ENCODE peak calls at places on chromosomes 16 and 17, in ten cellular contexts. L is lower lobe of right lung, R is retinal pigment epithelial cell, Z is upper lobe of left lung, C is esophagus squamous epithelium, K is fibroblast of pulmonary artery, O is heart right ventricle, F is fibroblast of lung, W is stomach, U is adrenal gland. A is an unnamed sample.

GRCh38 chr17:63633742-63634141 is 11.5 kb downstream of the MAP3K3 start:
- DNase-seq in C (no peak), K (no peak), Z (no peak), U (no peak), O (no peak), R (no peak), L (no peak), W (no peak), F (no peak), A (no peak)

GRCh38 chr17:17926036-17926435 is 46.2 kb downstream of the TOM1L2 start:
- DNase-seq in L (no peak), U (peak), W (no peak), F (no peak), R (no peak), K (no peak), O (no peak), Z (no peak), C (no peak), A (no peak)

GRCh38 chr16:67349172-67349571 is 22.6 kb downstream of the LRRC36 start:
- DNase-seq in Z (no peak), L (no peak), U (no peak), O (no peak), R (no peak), K (peak), F (peak), W (no peak), C (no peak), A (peak)

GRCh38 chr16:2473425-2473926 is 1.5 kb upstream of the TBC1D24 start:
- DNase-seq in L (no peak), C (no peak), W (no peak), U (no peak), R (no peak), F (no peak), Z (peak), O (no peak), K (no peak), A (no peak)

GRCh38 chr17:4582101-4582501 is 2.2 kb upstream of the SMTNL2 start:
- DNase-seq in U (no peak), R (peak), O (no peak), L (no peak), F (no peak), W (no peak), K (no peak), C (no peak), Z (peak), A (no peak)

GRCh38 chr16:17222756-17223411 is 247.9 kb downstream of the XYLT1 start:
- DNase-seq in O (peak), F (no peak), K (no peak), C (no peak), Z (no peak), R (no peak), U (peak), L (no peak), W (no peak), A (no peak)

GRCh38 chr16:87562201-87562600 is 40.1 kb upstream of the JPH3 start:
- DNase-seq in C (no peak), W (no peak), F (no peak), Z (no peak), O (no peak), L (no peak), U (no peak), K (no peak), R (no peak), A (no peak)

GRCh38 chr17:44961921-44962350 is 6.2 kb downstream of the C1QL1 start:
- DNase-seq in L (no peak), O (no peak), Z (no peak), U (no peak), W (no peak), K (peak), C (no peak), F (peak), R (no peak), A (no peak)

GRCh38 chr16:15972046-15972868 is 22.8 kb downstream of the ABCC1 start:
- DNase-seq in W (no peak), R (no peak), U (no peak), Z (no peak), L (no peak), O (no peak), F (no peak), C (no peak), K (no peak), A (peak)

GRCh38 chr17:45234641-45235040 is 13.0 kb downstream of the FMNL1 start:
- DNase-seq in C (no peak), F (no peak), O (no peak), U (no peak), R (no peak), K (no peak), W (no peak), L (no peak), Z (no peak), A (no peak)

GRCh38 chr16:62548095-62548494 is 511.9 kb upstream of the CDH8 start:
- DNase-seq in O (no peak), K (no peak), W (no peak), C (no peak), R (no peak), U (no peak), F (no peak), L (no peak), Z (no peak), A (no peak)

GRCh38 chr17:78450696-78451344 is 72.4 kb downstream of the PGS1 start:
- DNase-seq in Z (no peak), C (no peak), K (no peak), O (no peak), F (no peak), L (no peak), R (no peak), U (no peak), W (no peak), A (no peak)
- H3K4me3 ChIP-seq in Z (no peak), C (no peak), K (no peak), O (no peak), F (no peak), L (no peak), R (no peak), U (no peak), W (no peak), A (no peak)

GRCh38 chr17:79090503-79091372 is 16.1 kb downstream of the ENGASE start:
- DNase-seq in C (no peak), F (peak), O (no peak), L (no peak), W (no peak), Z (peak), K (peak), R (no peak), U (no peak), A (no peak)
- TF ChIP-seq CTCF in C (no peak), F (peak), O (no peak), L (peak), W (no peak), Z (no peak), K (peak), R (no peak), U (peak), A (peak)

DNA sequence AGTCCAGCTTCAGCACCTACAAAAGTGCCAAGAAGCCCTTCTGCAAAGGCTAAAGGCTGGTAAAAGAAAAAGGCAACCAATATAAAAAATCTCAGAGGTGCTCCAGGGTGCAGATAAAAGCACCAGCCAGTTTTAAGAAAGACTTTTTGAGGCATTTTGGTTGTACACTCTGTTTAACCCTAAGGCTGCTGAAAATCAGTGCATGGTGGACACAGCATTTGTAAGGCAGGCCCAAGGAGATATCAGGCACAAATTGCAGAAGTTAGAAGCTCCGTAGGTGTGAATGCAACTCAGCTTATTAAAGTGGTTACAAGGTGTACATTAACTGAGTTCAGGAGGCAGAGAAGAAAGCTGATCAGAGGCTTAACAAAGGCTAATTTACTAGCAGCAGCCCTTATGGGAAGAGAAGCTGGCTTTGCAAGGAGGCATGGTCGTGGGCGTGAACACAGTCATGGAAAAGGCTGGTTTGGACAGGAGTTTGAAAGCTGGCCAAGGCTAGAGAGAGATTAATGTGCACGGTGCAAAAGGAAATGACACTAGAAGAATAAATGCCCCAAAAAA is 21.1 kb downstream of the ACSM1 start:
- DNase-seq in K (peak), F (no peak), O (no peak), W (peak), R (no peak), L (no peak), Z (no peak), C (no peak), U (peak), A (no peak)
- H3K4me3 ChIP-seq in K (peak), F (no peak), O (peak), W (peak), R (no peak), L (peak), Z (peak), C (peak), U (peak), A (no peak)

GRCh38 chr17:28698253-28698941 is 13.3 kb downstream of the PROCA1 start:
- DNase-seq in Z (no peak), F (no peak), C (no peak), R (no peak), U (no peak), W (peak), O (no peak), L (no peak), K (no peak), A (peak)
- TF ChIP-seq CTCF in Z (no peak), F (no peak), C (no peak), R (no peak), U (no peak), W (no peak), O (no peak), L (no peak), K (no peak), A (no peak)

A was measured in AG10803.